ENCODE peak calls at places on chromosomes 1 and 21, in nine cellular contexts. One of them, this sample, is unnamed.

GRCh38 chr1:228150021-228150457 is 309 bp downstream of the GJC2 start:
- DNase-seq in K562: peak; percentile 37
- DNase-seq in HepG2: no peak
- DNase-seq in prostate gland: no peak
- DNase-seq in sigmoid colon: peak; percentile 73
- DNase-seq in vagina: no peak
- DNase-seq in transverse colon: no peak
- DNase-seq in upper lobe of left lung: peak; percentile 66
- DNase-seq in HCT116: no peak
- DNase-seq in this sample: no peak

GRCh38 chr1:18480315-18481189 is at the start of gene KLHDC7A:
- DNase-seq in upper lobe of left lung: peak; percentile 87
- DNase-seq in K562: no peak
- DNase-seq in vagina: no peak
- DNase-seq in transverse colon: peak; percentile 33
- DNase-seq in HCT116: no peak
- DNase-seq in sigmoid colon: peak; percentile 46
- DNase-seq in prostate gland: peak; percentile 36
- DNase-seq in HepG2: peak; percentile 91
- DNase-seq in this sample: peak; percentile 90

GRCh38 chr1:163071381-163072255 is 2.5 kb downstream of the RGS4 start:
- DNase-seq in HepG2: peak; percentile 30
- DNase-seq in HCT116: peak; percentile 60
- DNase-seq in upper lobe of left lung: no peak
- DNase-seq in transverse colon: peak; percentile 46
- DNase-seq in prostate gland: peak; percentile 43
- DNase-seq in sigmoid colon: peak; percentile 79
- DNase-seq in vagina: no peak
- DNase-seq in K562: peak; percentile 54
- DNase-seq in this sample: peak; percentile 68

GRCh38 chr1:205477121-205477758 is 21.4 kb upstream of the BLACAT1 start:
- DNase-seq in K562: no peak
- DNase-seq in prostate gland: no peak
- DNase-seq in HepG2: no peak
- DNase-seq in vagina: no peak
- DNase-seq in transverse colon: no peak
- DNase-seq in HCT116: no peak
- DNase-seq in upper lobe of left lung: peak; percentile 45
- DNase-seq in sigmoid colon: no peak
- DNase-seq in this sample: no peak

GRCh38 chr1:202214089-202214843 is 20.7 kb downstream of the LGR6 start:
- DNase-seq in HCT116: no peak
- DNase-seq in vagina: no peak
- DNase-seq in upper lobe of left lung: peak; percentile 86
- DNase-seq in K562: no peak
- DNase-seq in HepG2: no peak
- DNase-seq in sigmoid colon: no peak
- DNase-seq in transverse colon: peak; percentile 38
- DNase-seq in prostate gland: no peak
- DNase-seq in this sample: no peak

GRCh38 chr1:43541721-43542401 is 11.2 kb downstream of the PTPRF start:
- DNase-seq in K562: no peak
- DNase-seq in sigmoid colon: peak; percentile 94
- DNase-seq in upper lobe of left lung: peak; percentile 82
- DNase-seq in transverse colon: peak; percentile 85
- DNase-seq in HCT116: no peak
- DNase-seq in vagina: no peak
- DNase-seq in prostate gland: peak; percentile 92
- DNase-seq in HepG2: peak; percentile 46
- DNase-seq in this sample: peak; percentile 91

GRCh38 chr1:59349101-59349500 is 52.2 kb downstream of the FGGY start:
- DNase-seq in HepG2: no peak
- DNase-seq in prostate gland: no peak
- DNase-seq in vagina: no peak
- DNase-seq in transverse colon: no peak
- DNase-seq in K562: no peak
- DNase-seq in sigmoid colon: no peak
- DNase-seq in upper lobe of left lung: no peak
- DNase-seq in HCT116: no peak
- DNase-seq in this sample: no peak

GRCh38 chr1:14095001-14095400 is 395.0 kb downstream of the PRDM2 start:
- DNase-seq in upper lobe of left lung: no peak
- DNase-seq in K562: peak; percentile 63
- DNase-seq in sigmoid colon: no peak
- DNase-seq in HCT116: peak; percentile 6
- DNase-seq in HepG2: no peak
- DNase-seq in vagina: no peak
- DNase-seq in transverse colon: no peak
- DNase-seq in prostate gland: no peak
- DNase-seq in this sample: no peak

GRCh38 chr1:118049981-118050380 is 120.4 kb downstream of the WDR3 start:
- DNase-seq in K562: no peak
- DNase-seq in HCT116: no peak
- DNase-seq in sigmoid colon: no peak
- DNase-seq in vagina: no peak
- DNase-seq in transverse colon: no peak
- DNase-seq in upper lobe of left lung: no peak
- DNase-seq in prostate gland: no peak
- DNase-seq in HepG2: no peak
- DNase-seq in this sample: no peak

GRCh38 chr21:33231526-33231925 is 1.8 kb downstream of the IFNAR2 start:
- DNase-seq in prostate gland: no peak
- DNase-seq in HCT116: no peak
- DNase-seq in vagina: no peak
- DNase-seq in HepG2: no peak
- DNase-seq in upper lobe of left lung: no peak
- DNase-seq in sigmoid colon: no peak
- DNase-seq in K562: no peak
- DNase-seq in transverse colon: no peak
- DNase-seq in this sample: no peak

GRCh38 chr21:33229099-33229775 is 501 bp upstream of the IFNAR2 start:
- DNase-seq in vagina: no peak
- DNase-seq in K562: no peak
- DNase-seq in prostate gland: no peak
- DNase-seq in upper lobe of left lung: no peak
- DNase-seq in sigmoid colon: no peak
- DNase-seq in transverse colon: no peak
- DNase-seq in HepG2: no peak
- DNase-seq in HCT116: no peak
- DNase-seq in this sample: no peak

GRCh38 chr21:33232640-33233039 is 2.9 kb downstream of the IFNAR2 start:
- DNase-seq in prostate gland: no peak
- DNase-seq in vagina: no peak
- DNase-seq in HCT116: no peak
- DNase-seq in HepG2: peak; percentile 28
- DNase-seq in upper lobe of left lung: no peak
- DNase-seq in K562: no peak
- DNase-seq in transverse colon: no peak
- DNase-seq in sigmoid colon: no peak
- DNase-seq in this sample: no peak

GRCh38 chr21:33229776-33230517 is at the start of gene IFNAR2:
- DNase-seq in transverse colon: peak; percentile 81
- DNase-seq in prostate gland: peak; percentile 63
- DNase-seq in sigmoid colon: peak; percentile 78
- DNase-seq in upper lobe of left lung: peak; percentile 98
- DNase-seq in vagina: no peak
- DNase-seq in K562: peak; percentile 99
- DNase-seq in HCT116: peak; percentile 18
- DNase-seq in HepG2: peak; percentile 40
- DNase-seq in this sample: peak; percentile 80

DNA sequence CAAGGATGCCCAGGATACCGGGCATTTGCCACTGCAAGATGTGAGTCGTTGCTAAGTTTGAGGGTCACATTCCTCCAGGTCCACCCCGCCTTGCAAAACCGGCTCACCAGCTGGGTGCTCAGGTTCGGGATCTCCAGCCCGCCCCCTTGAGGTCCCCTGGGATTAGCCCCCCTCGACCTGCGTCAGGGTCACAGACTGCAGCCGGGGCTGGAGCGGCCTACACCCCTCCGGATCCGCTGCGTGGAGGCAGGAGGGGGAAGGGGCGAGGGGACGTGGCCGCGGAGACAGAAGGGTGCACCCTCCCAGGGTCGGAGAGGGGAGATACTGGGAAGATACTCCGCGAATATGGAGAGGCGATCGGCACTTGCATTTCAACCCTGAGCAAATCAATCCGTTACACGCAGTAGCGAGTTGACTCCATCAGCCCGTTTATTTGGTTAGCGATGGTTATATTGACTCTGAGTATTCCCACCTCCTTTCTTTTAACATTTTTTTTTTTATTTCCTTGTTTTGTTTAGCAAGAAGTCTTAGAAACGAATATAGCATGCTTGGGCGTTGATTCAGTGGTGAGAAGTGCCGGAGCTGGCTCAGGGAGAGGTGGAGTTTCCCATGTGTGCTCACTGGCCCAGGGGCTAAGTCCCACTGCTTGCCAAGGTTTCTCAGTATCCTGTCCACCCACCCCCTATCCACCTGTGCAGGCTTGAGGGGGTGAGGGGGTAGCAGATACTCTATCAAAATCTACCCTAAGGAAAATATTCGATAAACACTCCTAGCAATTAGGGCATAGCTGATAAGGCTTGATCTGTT is 983 bp downstream of the IFNAR2 start:
- DNase-seq in vagina: no peak
- DNase-seq in K562: peak; percentile 68
- DNase-seq in HepG2: peak; percentile 37
- DNase-seq in sigmoid colon: peak; percentile 76
- DNase-seq in upper lobe of left lung: no peak
- DNase-seq in prostate gland: peak; percentile 36
- DNase-seq in HCT116: no peak
- DNase-seq in transverse colon: peak; percentile 66
- DNase-seq in this sample: no peak
- TF ChIP-seq CTCF in vagina: no peak
- TF ChIP-seq CTCF in K562: peak; percentile 49
- TF ChIP-seq CTCF in HepG2: peak; percentile 75
- TF ChIP-seq CTCF in sigmoid colon: no peak
- TF ChIP-seq CTCF in upper lobe of left lung: no peak
- TF ChIP-seq CTCF in prostate gland: no peak
- TF ChIP-seq CTCF in HCT116: peak; percentile 17
- TF ChIP-seq CTCF in transverse colon: no peak
- TF ChIP-seq CTCF in this sample: no peak

GRCh38 chr1:1407957-1408318 is 845 bp upstream of the MRPL20 start:
- DNase-seq in HepG2: no peak
- DNase-seq in transverse colon: no peak
- DNase-seq in K562: no peak
- DNase-seq in prostate gland: no peak
- DNase-seq in upper lobe of left lung: no peak
- DNase-seq in vagina: no peak
- DNase-seq in HCT116: no peak
- DNase-seq in sigmoid colon: no peak
- DNase-seq in this sample: no peak

GRCh38 chr1:1406821-1407100 is 332 bp downstream of the MRPL20 start:
- DNase-seq in HCT116: no peak
- DNase-seq in upper lobe of left lung: peak; percentile 80
- DNase-seq in sigmoid colon: no peak
- DNase-seq in K562: no peak
- DNase-seq in prostate gland: no peak
- DNase-seq in transverse colon: no peak
- DNase-seq in HepG2: no peak
- DNase-seq in vagina: no peak
- DNase-seq in this sample: no peak

GRCh38 chr1:1403543-1404112 is 3.5 kb downstream of the MRPL20 start:
- DNase-seq in sigmoid colon: no peak
- DNase-seq in K562: no peak
- DNase-seq in prostate gland: no peak
- DNase-seq in HepG2: no peak
- DNase-seq in HCT116: no peak
- DNase-seq in transverse colon: no peak
- DNase-seq in vagina: no peak
- DNase-seq in upper lobe of left lung: no peak
- DNase-seq in this sample: no peak

GRCh38 chr1:1406101-1406820 is 832 bp downstream of the MRPL20 start:
- DNase-seq in vagina: no peak
- DNase-seq in transverse colon: no peak
- DNase-seq in K562: peak; percentile 57
- DNase-seq in HepG2: no peak
- DNase-seq in sigmoid colon: no peak
- DNase-seq in HCT116: no peak
- DNase-seq in prostate gland: no peak
- DNase-seq in upper lobe of left lung: no peak
- DNase-seq in this sample: no peak

DNA sequence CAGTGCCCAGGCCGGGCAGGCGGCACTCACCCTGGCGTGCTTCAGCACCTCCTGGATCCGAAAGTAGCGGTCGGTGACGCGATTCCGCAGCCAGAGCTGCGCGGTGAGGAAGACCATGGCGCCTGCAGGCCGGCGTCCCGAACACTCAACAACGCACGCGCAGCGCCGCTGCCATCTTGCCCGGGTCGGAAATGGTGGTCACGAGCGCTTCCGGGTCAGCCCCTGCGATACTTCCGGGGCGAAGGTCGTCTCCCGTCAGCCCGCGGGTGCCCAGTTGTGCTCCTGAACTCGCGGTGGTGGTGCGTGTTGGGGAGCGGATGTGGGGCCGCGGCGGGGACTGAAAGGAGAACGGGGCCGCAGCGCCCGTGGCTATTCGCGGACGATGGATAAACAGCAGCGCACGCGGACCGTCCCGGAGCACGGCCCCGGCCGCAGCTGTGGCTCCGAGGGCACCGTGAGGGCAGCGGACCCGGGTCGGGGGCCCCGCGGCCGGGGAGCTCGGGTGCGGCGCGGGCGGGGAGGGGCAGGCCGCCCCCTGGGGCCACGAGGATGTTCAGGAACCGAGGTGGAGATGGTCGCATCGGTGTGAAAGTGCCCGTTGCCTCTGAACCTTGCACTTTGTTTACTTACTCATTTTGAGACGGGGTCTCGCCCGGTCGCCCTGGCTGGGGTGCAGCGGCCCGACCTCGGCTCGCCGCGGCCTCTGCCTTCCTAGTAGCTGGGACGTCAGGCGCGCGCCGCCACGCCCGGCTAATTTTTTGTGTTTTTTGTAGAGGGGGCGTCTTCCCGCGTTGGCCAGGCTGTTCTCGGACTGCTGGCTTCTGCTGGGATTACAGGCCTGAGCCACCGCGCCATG is at the start of gene MRPL20:
- DNase-seq in transverse colon: peak; percentile 95
- DNase-seq in K562: peak; percentile 88
- DNase-seq in upper lobe of left lung: peak; percentile 98
- DNase-seq in HepG2: peak; percentile 87
- DNase-seq in vagina: no peak
- DNase-seq in HCT116: peak; percentile 73
- DNase-seq in sigmoid colon: peak; percentile 97
- DNase-seq in prostate gland: peak; percentile 91
- DNase-seq in this sample: peak; percentile 95
- TF ChIP-seq POLR2AphosphoS5 in transverse colon: peak; percentile 95
- TF ChIP-seq POLR2AphosphoS5 in K562: peak; percentile 97
- TF ChIP-seq POLR2AphosphoS5 in upper lobe of left lung: peak; percentile 98
- TF ChIP-seq POLR2AphosphoS5 in HepG2: peak; percentile 94
- TF ChIP-seq POLR2AphosphoS5 in vagina: peak; percentile 99
- TF ChIP-seq POLR2AphosphoS5 in HCT116: peak; percentile 96
- TF ChIP-seq POLR2AphosphoS5 in sigmoid colon: peak; percentile 96
- TF ChIP-seq POLR2AphosphoS5 in prostate gland: peak; percentile 99
- TF ChIP-seq POLR2AphosphoS5 in this sample: peak; percentile 96

GRCh38 chr1:106344494-106344893 is 712.0 kb upstream of the PRMT6 start:
- DNase-seq in vagina: no peak
- DNase-seq in K562: no peak
- DNase-seq in upper lobe of left lung: no peak
- DNase-seq in sigmoid colon: no peak
- DNase-seq in HCT116: no peak
- DNase-seq in prostate gland: no peak
- DNase-seq in transverse colon: no peak
- DNase-seq in HepG2: no peak
- DNase-seq in this sample: no peak
- TF ChIP-seq CTCF in vagina: no peak
- TF ChIP-seq CTCF in K562: no peak
- TF ChIP-seq CTCF in upper lobe of left lung: no peak
- TF ChIP-seq CTCF in sigmoid colon: no peak
- TF ChIP-seq CTCF in HCT116: no peak
- TF ChIP-seq CTCF in prostate gland: no peak
- TF ChIP-seq CTCF in transverse colon: no peak
- TF ChIP-seq CTCF in HepG2: no peak
- TF ChIP-seq CTCF in this sample: no peak

GRCh38 chr21:43303240-43304178 is 123.4 kb downstream of the SIK1 start:
- DNase-seq in prostate gland: peak; percentile 32
- DNase-seq in vagina: no peak
- DNase-seq in HCT116: no peak
- DNase-seq in upper lobe of left lung: no peak
- DNase-seq in K562: peak; percentile 67
- DNase-seq in transverse colon: no peak
- DNase-seq in HepG2: no peak
- DNase-seq in sigmoid colon: peak; percentile 46
- DNase-seq in this sample: no peak
- TF ChIP-seq POLR2AphosphoS5 in prostate gland: peak; percentile 16
- TF ChIP-seq POLR2AphosphoS5 in vagina: no peak
- TF ChIP-seq POLR2AphosphoS5 in HCT116: no peak
- TF ChIP-seq POLR2AphosphoS5 in upper lobe of left lung: no peak
- TF ChIP-seq POLR2AphosphoS5 in K562: no peak
- TF ChIP-seq POLR2AphosphoS5 in transverse colon: no peak
- TF ChIP-seq POLR2AphosphoS5 in HepG2: no peak
- TF ChIP-seq POLR2AphosphoS5 in sigmoid colon: no peak
- TF ChIP-seq POLR2AphosphoS5 in this sample: no peak